ENCODE peak calls at places on chromosome 17, in seven cellular contexts. Z is CD4-positive, alpha-beta T cell; T is HFFc6; G is PC-3; F is AG09319; H is ascending aorta; Q is astrocyte. O is an unnamed sample.

GRCh38 chr17:57662644-57663308 is 82.3 kb downstream of the CCDC182 start:
- DNase-seq in Z (peak; percentile 17), T (peak; percentile 99), G (peak; percentile 100), F (peak; percentile 97), H (peak; percentile 90), Q (peak; percentile 99), O (no peak)

GRCh38 chr17:36971508-36971907 is 22.8 kb downstream of the AATF start:
- DNase-seq in Z (no peak), T (no peak), G (no peak), F (no peak), H (no peak), Q (no peak), O (no peak)

GRCh38 chr17:48180842-48181241 is 73.3 kb downstream of the SNX11 start:
- DNase-seq in Z (no peak), T (no peak), G (no peak), F (no peak), H (no peak), Q (no peak), O (no peak)

GRCh38 chr17:61366715-61367413 is 32.8 kb upstream of the TBX2 start:
- DNase-seq in Z (no peak), T (no peak), G (no peak), F (no peak), H (no peak), Q (no peak), O (no peak)

GRCh38 chr17:976316-976715 is 3.3 kb downstream of the NXN start:
- DNase-seq in Z (no peak), T (no peak), G (no peak), F (no peak), H (no peak), Q (no peak), O (no peak)

GRCh38 chr17:71600137-71600789 is 520.6 kb upstream of the SOX9 start:
- DNase-seq in Z (no peak), T (no peak), G (no peak), F (no peak), H (no peak), Q (no peak), O (no peak)

GRCh38 chr17:77117415-77117814 is 23.4 kb upstream of the SEC14L1 start:
- DNase-seq in Z (no peak), T (no peak), G (no peak), F (no peak), H (no peak), Q (peak; percentile 40), O (no peak)

GRCh38 chr17:71883258-71883657 is 237.6 kb upstream of the SOX9 start:
- DNase-seq in Z (no peak), T (no peak), G (no peak), F (no peak), H (no peak), Q (no peak), O (no peak)

GRCh38 chr17:75785770-75786538 is 1.3 kb downstream of the UNK start:
- DNase-seq in Z (no peak), T (peak; percentile 44), G (peak; percentile 61), F (no peak), H (no peak), Q (peak; percentile 70), O (no peak)

GRCh38 chr17:21298983-21299519 is 14.5 kb downstream of the MAP2K3 start:
- DNase-seq in Z (no peak), T (no peak), G (no peak), F (no peak), H (no peak), Q (no peak), O (no peak)

GRCh38 chr17:74276561-74277009 is 2.6 kb downstream of the DNAI2 start:
- DNase-seq in Z (no peak), T (no peak), G (no peak), F (no peak), H (no peak), Q (no peak), O (no peak)

GRCh38 chr17:53630638-53631037 is 192.1 kb upstream of the KIF2B start:
- DNase-seq in Z (no peak), T (no peak), G (no peak), F (no peak), H (no peak), Q (no peak), O (no peak)
- TF ChIP-seq CTCF in Z (no peak), T (no peak), G (no peak), F (no peak), H (no peak), Q (no peak), O (no peak)

DNA sequence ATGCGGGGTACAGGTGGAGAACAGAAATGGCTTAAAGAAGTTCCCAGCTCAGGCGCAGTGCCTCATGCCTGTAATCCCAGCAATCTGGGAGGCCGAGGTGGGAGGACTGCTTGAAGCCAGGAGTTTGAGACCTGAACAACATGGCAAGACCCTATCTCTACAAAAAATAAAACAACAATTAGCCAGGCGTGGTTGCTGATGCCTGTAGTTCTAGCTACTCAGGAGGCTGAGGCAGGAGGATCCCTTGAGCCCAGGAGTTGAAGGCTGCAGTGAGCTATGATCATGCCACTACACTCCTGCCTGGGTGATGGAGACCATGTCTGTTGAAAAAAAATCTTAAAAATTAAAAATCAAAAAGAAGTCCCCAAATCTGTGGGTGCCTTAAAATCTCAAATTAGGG is 228.3 kb upstream of the WSB1 start:
- DNase-seq in Z (no peak), T (no peak), G (no peak), F (no peak), H (no peak), Q (no peak), O (no peak)
- TF ChIP-seq CTCF in Z (no peak), T (no peak), G (no peak), F (no peak), H (no peak), Q (no peak), O (no peak)

GRCh38 chr17:80475949-80476876 is at the start of gene NPTX1:
- DNase-seq in Z (no peak), T (no peak), G (peak; percentile 23), F (no peak), H (no peak), Q (no peak), O (no peak)

GRCh38 chr17:80472996-80473395 is 3.4 kb downstream of the NPTX1 start:
- DNase-seq in Z (no peak), T (no peak), G (no peak), F (no peak), H (no peak), Q (no peak), O (no peak)

GRCh38 chr17:80474933-80475915 is 1.2 kb downstream of the NPTX1 start:
- DNase-seq in Z (no peak), T (no peak), G (no peak), F (no peak), H (no peak), Q (no peak), O (no peak)

GRCh38 chr17:80473701-80474100 is 2.7 kb downstream of the NPTX1 start:
- DNase-seq in Z (no peak), T (no peak), G (no peak), F (no peak), H (no peak), Q (no peak), O (no peak)

GRCh38 chr17:80474231-80474932 is 2.0 kb downstream of the NPTX1 start:
- DNase-seq in Z (no peak), T (peak; percentile 42), G (peak; percentile 83), F (no peak), H (no peak), Q (no peak), O (no peak)
- TF ChIP-seq CTCF in Z (peak; percentile 16), T (peak; percentile 63), G (peak; percentile 68), F (peak; percentile 12), H (no peak), Q (no peak), O (no peak)

GRCh38 chr17:34533811-34534527 is 45.4 kb upstream of the TMEM132E start:
- DNase-seq in Z (no peak), T (no peak), G (no peak), F (no peak), H (no peak), Q (no peak), O (no peak)

GRCh38 chr17:34527121-34527907 is 52.1 kb upstream of the TMEM132E start:
- DNase-seq in Z (no peak), T (no peak), G (no peak), F (no peak), H (no peak), Q (no peak), O (no peak)

GRCh38 chr17:34527908-34528470 is 51.4 kb upstream of the TMEM132E start:
- DNase-seq in Z (no peak), T (no peak), G (no peak), F (no peak), H (no peak), Q (no peak), O (no peak)
- TF ChIP-seq CTCF in Z (no peak), T (peak; percentile 36), G (peak; percentile 29), F (no peak), H (no peak), Q (no peak), O (peak; percentile 25)

O was measured in GM12864.